ENCODE peak calls at places on chromosome 11, in eight cellular contexts. K is psoas muscle; F is cardiac muscle cell; I is coronary artery; D is NCI-H748 treated with DMSO at 0.1 percent for 48 hours; Q is stimulated activated CD4-positive, alpha-beta T cell treated with anti-CD3 and anti-CD28 coated beads, Interleukin-12 subunit alpha, Interleukin-12 subunit beta, amount 100 ng/mL, for 48 hours; T is GM04504; S is NCI-H1092 treated with DMSO at 0.1 percent for 48 hours. Y is an unnamed sample.

GRCh38 chr11:72826191-72826941 is 12.2 kb downstream of the ATG16L2 start:
- DNase-seq in T (no peak), I (no peak), Q (no peak), F (no peak), K (no peak), D (no peak), S (no peak), Y (no peak)

GRCh38 chr11:102471474-102471873 is 18.9 kb upstream of the TMEM123 start:
- DNase-seq in F (no peak), D (no peak), I (no peak), Q (no peak), K (no peak), T (no peak), S (no peak), Y (no peak)

GRCh38 chr11:95680169-95680929 is 109.2 kb downstream of the FAM76B start:
- DNase-seq in K (no peak), F (peak; percentile 86), I (no peak), D (no peak), Q (no peak), S (no peak), T (no peak), Y (no peak)

GRCh38 chr11:1167751-1168231 is 10.0 kb downstream of the MUC5AC start:
- DNase-seq in T (no peak), D (no peak), F (no peak), Q (no peak), K (no peak), I (no peak), S (no peak), Y (no peak)

GRCh38 chr11:79412761-79413160 is 28.1 kb downstream of the TENM4 start:
- DNase-seq in K (no peak), I (no peak), D (no peak), S (no peak), F (no peak), T (no peak), Q (no peak), Y (no peak)

GRCh38 chr11:62726156-62727006 is 876 bp downstream of the HNRNPUL2 start:
- DNase-seq in F (no peak), T (no peak), Q (no peak), S (no peak), D (no peak), I (no peak), K (peak; percentile 30), Y (no peak)

GRCh38 chr11:86395061-86395551 is 20.4 kb downstream of the CCDC81 start:
- DNase-seq in I (no peak), F (no peak), Q (no peak), D (no peak), S (no peak), K (no peak), T (no peak), Y (no peak)

GRCh38 chr11:95908826-95909225 is 15.1 kb downstream of the MTMR2 start:
- DNase-seq in Q (no peak), D (no peak), I (no peak), S (no peak), F (peak; percentile 21), K (no peak), T (no peak), Y (no peak)

GRCh38 chr11:114131366-114131963 is 72.0 kb downstream of the ZBTB16 start:
- DNase-seq in Q (no peak), K (no peak), F (no peak), D (no peak), I (no peak), T (no peak), S (peak; percentile 13), Y (no peak)

Y was measured in SHP77.